ENCODE peak calls at places on chromosomes 12 and 14, in ten cellular contexts. One of them, this sample, is unnamed.
A peak's percentile ranks its signal among the peaks of the same experiment; 100 is the strongest.

GRCh38 chr12:90129369-90130030 is 420.9 kb upstream of the ATP2B1 start:
- DNase-seq in stimulated activated CD8-positive, alpha-beta memory T cell treated with anti-CD3 and anti-CD28 coated beads, Interleukin-15, amount 100 ng/mL, for 1 hour: no peak
- DNase-seq in stimulated activated CD4-positive, alpha-beta T cell treated with anti-CD3 and anti-CD28 coated beads, Interleukin-1b, Interleukin-23, amount 100 ng/mL, for 24 hours: no peak
- DNase-seq in activated CD4-positive, alpha-beta T cell treated with anti-CD3 and anti-CD28 coated beads, Interleukin-2, amount 50 U/mL, for 1 hour: no peak
- DNase-seq in HTR-8/SVneo: no peak
- DNase-seq in amniotic stem cell: no peak
- DNase-seq in fibroblast of gingiva: no peak
- DNase-seq in AML-193: no peak
- DNase-seq in B cell: no peak
- DNase-seq in GM04504: no peak
- DNase-seq in this sample: no peak

GRCh38 chr12:123478762-123479161 is 20.8 kb downstream of the SNRNP35 start:
- DNase-seq in amniotic stem cell: no peak
- DNase-seq in B cell: no peak
- DNase-seq in GM04504: no peak
- DNase-seq in HTR-8/SVneo: no peak
- DNase-seq in fibroblast of gingiva: peak; percentile 45
- DNase-seq in activated CD4-positive, alpha-beta T cell treated with anti-CD3 and anti-CD28 coated beads, Interleukin-2, amount 50 U/mL, for 1 hour: no peak
- DNase-seq in stimulated activated CD8-positive, alpha-beta memory T cell treated with anti-CD3 and anti-CD28 coated beads, Interleukin-15, amount 100 ng/mL, for 1 hour: no peak
- DNase-seq in stimulated activated CD4-positive, alpha-beta T cell treated with anti-CD3 and anti-CD28 coated beads, Interleukin-1b, Interleukin-23, amount 100 ng/mL, for 24 hours: no peak
- DNase-seq in AML-193: no peak
- DNase-seq in this sample: no peak

GRCh38 chr12:4402996-4403395 is 23.5 kb upstream of the FGF23 start:
- DNase-seq in GM04504: no peak
- DNase-seq in HTR-8/SVneo: no peak
- DNase-seq in activated CD4-positive, alpha-beta T cell treated with anti-CD3 and anti-CD28 coated beads, Interleukin-2, amount 50 U/mL, for 1 hour: no peak
- DNase-seq in amniotic stem cell: no peak
- DNase-seq in stimulated activated CD8-positive, alpha-beta memory T cell treated with anti-CD3 and anti-CD28 coated beads, Interleukin-15, amount 100 ng/mL, for 1 hour: no peak
- DNase-seq in AML-193: no peak
- DNase-seq in B cell: no peak
- DNase-seq in stimulated activated CD4-positive, alpha-beta T cell treated with anti-CD3 and anti-CD28 coated beads, Interleukin-1b, Interleukin-23, amount 100 ng/mL, for 24 hours: no peak
- DNase-seq in fibroblast of gingiva: no peak
- DNase-seq in this sample: no peak

GRCh38 chr12:109739747-109740693 is 26.4 kb downstream of the FAM222A start:
- DNase-seq in AML-193: no peak
- DNase-seq in stimulated activated CD8-positive, alpha-beta memory T cell treated with anti-CD3 and anti-CD28 coated beads, Interleukin-15, amount 100 ng/mL, for 1 hour: no peak
- DNase-seq in amniotic stem cell: no peak
- DNase-seq in B cell: peak; percentile 38
- DNase-seq in stimulated activated CD4-positive, alpha-beta T cell treated with anti-CD3 and anti-CD28 coated beads, Interleukin-1b, Interleukin-23, amount 100 ng/mL, for 24 hours: no peak
- DNase-seq in activated CD4-positive, alpha-beta T cell treated with anti-CD3 and anti-CD28 coated beads, Interleukin-2, amount 50 U/mL, for 1 hour: no peak
- DNase-seq in GM04504: no peak
- DNase-seq in HTR-8/SVneo: no peak
- DNase-seq in fibroblast of gingiva: no peak
- DNase-seq in this sample: no peak

GRCh38 chr12:19130224-19131019 is 889 bp downstream of the PLEKHA5 start:
- DNase-seq in amniotic stem cell: no peak
- DNase-seq in stimulated activated CD4-positive, alpha-beta T cell treated with anti-CD3 and anti-CD28 coated beads, Interleukin-1b, Interleukin-23, amount 100 ng/mL, for 24 hours: no peak
- DNase-seq in stimulated activated CD8-positive, alpha-beta memory T cell treated with anti-CD3 and anti-CD28 coated beads, Interleukin-15, amount 100 ng/mL, for 1 hour: no peak
- DNase-seq in HTR-8/SVneo: peak; percentile 25
- DNase-seq in activated CD4-positive, alpha-beta T cell treated with anti-CD3 and anti-CD28 coated beads, Interleukin-2, amount 50 U/mL, for 1 hour: peak; percentile 1
- DNase-seq in AML-193: no peak
- DNase-seq in fibroblast of gingiva: no peak
- DNase-seq in GM04504: no peak
- DNase-seq in B cell: no peak
- DNase-seq in this sample: no peak

GRCh38 chr14:50875359-50876090 is 3.7 kb downstream of the ABHD12B start:
- DNase-seq in activated CD4-positive, alpha-beta T cell treated with anti-CD3 and anti-CD28 coated beads, Interleukin-2, amount 50 U/mL, for 1 hour: peak; percentile 45
- DNase-seq in fibroblast of gingiva: no peak
- DNase-seq in GM04504: peak; percentile 1
- DNase-seq in B cell: peak; percentile 68
- DNase-seq in AML-193: no peak
- DNase-seq in HTR-8/SVneo: no peak
- DNase-seq in amniotic stem cell: no peak
- DNase-seq in stimulated activated CD8-positive, alpha-beta memory T cell treated with anti-CD3 and anti-CD28 coated beads, Interleukin-15, amount 100 ng/mL, for 1 hour: no peak
- DNase-seq in stimulated activated CD4-positive, alpha-beta T cell treated with anti-CD3 and anti-CD28 coated beads, Interleukin-1b, Interleukin-23, amount 100 ng/mL, for 24 hours: peak; percentile 25
- DNase-seq in this sample: peak; percentile 32

GRCh38 chr12:57887631-57888406 is 41.3 kb upstream of the CTDSP2 start:
- DNase-seq in AML-193: no peak
- DNase-seq in B cell: no peak
- DNase-seq in stimulated activated CD4-positive, alpha-beta T cell treated with anti-CD3 and anti-CD28 coated beads, Interleukin-1b, Interleukin-23, amount 100 ng/mL, for 24 hours: no peak
- DNase-seq in amniotic stem cell: no peak
- DNase-seq in fibroblast of gingiva: peak; percentile 42
- DNase-seq in HTR-8/SVneo: no peak
- DNase-seq in stimulated activated CD8-positive, alpha-beta memory T cell treated with anti-CD3 and anti-CD28 coated beads, Interleukin-15, amount 100 ng/mL, for 1 hour: no peak
- DNase-seq in activated CD4-positive, alpha-beta T cell treated with anti-CD3 and anti-CD28 coated beads, Interleukin-2, amount 50 U/mL, for 1 hour: no peak
- DNase-seq in GM04504: no peak
- DNase-seq in this sample: no peak

GRCh38 chr12:6700646-6701051 is at the start of gene PIANP:
- DNase-seq in HTR-8/SVneo: peak; percentile 67
- DNase-seq in stimulated activated CD8-positive, alpha-beta memory T cell treated with anti-CD3 and anti-CD28 coated beads, Interleukin-15, amount 100 ng/mL, for 1 hour: no peak
- DNase-seq in fibroblast of gingiva: no peak
- DNase-seq in activated CD4-positive, alpha-beta T cell treated with anti-CD3 and anti-CD28 coated beads, Interleukin-2, amount 50 U/mL, for 1 hour: peak; percentile 58
- DNase-seq in GM04504: no peak
- DNase-seq in AML-193: no peak
- DNase-seq in amniotic stem cell: peak; percentile 42
- DNase-seq in B cell: no peak
- DNase-seq in stimulated activated CD4-positive, alpha-beta T cell treated with anti-CD3 and anti-CD28 coated beads, Interleukin-1b, Interleukin-23, amount 100 ng/mL, for 24 hours: peak; percentile 21
- DNase-seq in this sample: no peak

GRCh38 chr14:69901113-69901951 is 22.1 kb downstream of the SMOC1 start:
- DNase-seq in stimulated activated CD8-positive, alpha-beta memory T cell treated with anti-CD3 and anti-CD28 coated beads, Interleukin-15, amount 100 ng/mL, for 1 hour: no peak
- DNase-seq in HTR-8/SVneo: no peak
- DNase-seq in B cell: no peak
- DNase-seq in stimulated activated CD4-positive, alpha-beta T cell treated with anti-CD3 and anti-CD28 coated beads, Interleukin-1b, Interleukin-23, amount 100 ng/mL, for 24 hours: no peak
- DNase-seq in activated CD4-positive, alpha-beta T cell treated with anti-CD3 and anti-CD28 coated beads, Interleukin-2, amount 50 U/mL, for 1 hour: no peak
- DNase-seq in amniotic stem cell: no peak
- DNase-seq in AML-193: no peak
- DNase-seq in fibroblast of gingiva: peak; percentile 89
- DNase-seq in GM04504: no peak
- DNase-seq in this sample: no peak

GRCh38 chr12:71509705-71510104 is 70.1 kb downstream of the LGR5 start:
- DNase-seq in amniotic stem cell: no peak
- DNase-seq in B cell: no peak
- DNase-seq in stimulated activated CD8-positive, alpha-beta memory T cell treated with anti-CD3 and anti-CD28 coated beads, Interleukin-15, amount 100 ng/mL, for 1 hour: no peak
- DNase-seq in stimulated activated CD4-positive, alpha-beta T cell treated with anti-CD3 and anti-CD28 coated beads, Interleukin-1b, Interleukin-23, amount 100 ng/mL, for 24 hours: no peak
- DNase-seq in AML-193: no peak
- DNase-seq in GM04504: no peak
- DNase-seq in activated CD4-positive, alpha-beta T cell treated with anti-CD3 and anti-CD28 coated beads, Interleukin-2, amount 50 U/mL, for 1 hour: no peak
- DNase-seq in fibroblast of gingiva: no peak
- DNase-seq in HTR-8/SVneo: no peak
- DNase-seq in this sample: no peak

GRCh38 chr14:71731096-71731495 is 201.1 kb upstream of the RGS6 start:
- DNase-seq in fibroblast of gingiva: no peak
- DNase-seq in stimulated activated CD4-positive, alpha-beta T cell treated with anti-CD3 and anti-CD28 coated beads, Interleukin-1b, Interleukin-23, amount 100 ng/mL, for 24 hours: no peak
- DNase-seq in GM04504: no peak
- DNase-seq in stimulated activated CD8-positive, alpha-beta memory T cell treated with anti-CD3 and anti-CD28 coated beads, Interleukin-15, amount 100 ng/mL, for 1 hour: no peak
- DNase-seq in AML-193: no peak
- DNase-seq in HTR-8/SVneo: no peak
- DNase-seq in activated CD4-positive, alpha-beta T cell treated with anti-CD3 and anti-CD28 coated beads, Interleukin-2, amount 50 U/mL, for 1 hour: no peak
- DNase-seq in B cell: no peak
- DNase-seq in amniotic stem cell: no peak
- DNase-seq in this sample: no peak

GRCh38 chr12:94203796-94204195 is 55.4 kb downstream of the PLXNC1 start:
- DNase-seq in stimulated activated CD4-positive, alpha-beta T cell treated with anti-CD3 and anti-CD28 coated beads, Interleukin-1b, Interleukin-23, amount 100 ng/mL, for 24 hours: no peak
- DNase-seq in AML-193: no peak
- DNase-seq in HTR-8/SVneo: no peak
- DNase-seq in B cell: no peak
- DNase-seq in stimulated activated CD8-positive, alpha-beta memory T cell treated with anti-CD3 and anti-CD28 coated beads, Interleukin-15, amount 100 ng/mL, for 1 hour: no peak
- DNase-seq in fibroblast of gingiva: no peak
- DNase-seq in activated CD4-positive, alpha-beta T cell treated with anti-CD3 and anti-CD28 coated beads, Interleukin-2, amount 50 U/mL, for 1 hour: no peak
- DNase-seq in GM04504: no peak
- DNase-seq in amniotic stem cell: no peak
- DNase-seq in this sample: no peak

GRCh38 chr12:67377021-67377420 is 107.9 kb downstream of the CAND1 start:
- DNase-seq in amniotic stem cell: no peak
- DNase-seq in stimulated activated CD8-positive, alpha-beta memory T cell treated with anti-CD3 and anti-CD28 coated beads, Interleukin-15, amount 100 ng/mL, for 1 hour: no peak
- DNase-seq in B cell: no peak
- DNase-seq in fibroblast of gingiva: no peak
- DNase-seq in AML-193: no peak
- DNase-seq in HTR-8/SVneo: no peak
- DNase-seq in activated CD4-positive, alpha-beta T cell treated with anti-CD3 and anti-CD28 coated beads, Interleukin-2, amount 50 U/mL, for 1 hour: no peak
- DNase-seq in stimulated activated CD4-positive, alpha-beta T cell treated with anti-CD3 and anti-CD28 coated beads, Interleukin-1b, Interleukin-23, amount 100 ng/mL, for 24 hours: no peak
- DNase-seq in GM04504: no peak
- DNase-seq in this sample: no peak

GRCh38 chr12:56157201-56158028 is 744 bp upstream of the MYL6 start:
- DNase-seq in fibroblast of gingiva: peak; percentile 85
- DNase-seq in GM04504: peak; percentile 71
- DNase-seq in stimulated activated CD4-positive, alpha-beta T cell treated with anti-CD3 and anti-CD28 coated beads, Interleukin-1b, Interleukin-23, amount 100 ng/mL, for 24 hours: peak; percentile 36
- DNase-seq in activated CD4-positive, alpha-beta T cell treated with anti-CD3 and anti-CD28 coated beads, Interleukin-2, amount 50 U/mL, for 1 hour: peak; percentile 48
- DNase-seq in B cell: peak; percentile 77
- DNase-seq in stimulated activated CD8-positive, alpha-beta memory T cell treated with anti-CD3 and anti-CD28 coated beads, Interleukin-15, amount 100 ng/mL, for 1 hour: peak; percentile 40
- DNase-seq in HTR-8/SVneo: peak; percentile 74
- DNase-seq in amniotic stem cell: peak; percentile 69
- DNase-seq in AML-193: peak; percentile 80
- DNase-seq in this sample: peak; percentile 58

GRCh38 chr14:64114166-64114565 is 180.0 kb downstream of the ESR2 start:
- DNase-seq in AML-193: no peak
- DNase-seq in activated CD4-positive, alpha-beta T cell treated with anti-CD3 and anti-CD28 coated beads, Interleukin-2, amount 50 U/mL, for 1 hour: no peak
- DNase-seq in stimulated activated CD4-positive, alpha-beta T cell treated with anti-CD3 and anti-CD28 coated beads, Interleukin-1b, Interleukin-23, amount 100 ng/mL, for 24 hours: no peak
- DNase-seq in fibroblast of gingiva: no peak
- DNase-seq in B cell: no peak
- DNase-seq in HTR-8/SVneo: no peak
- DNase-seq in GM04504: no peak
- DNase-seq in stimulated activated CD8-positive, alpha-beta memory T cell treated with anti-CD3 and anti-CD28 coated beads, Interleukin-15, amount 100 ng/mL, for 1 hour: no peak
- DNase-seq in amniotic stem cell: no peak
- DNase-seq in this sample: no peak

GRCh38 chr14:69072584-69072983 is 80.3 kb downstream of the DCAF5 start:
- DNase-seq in AML-193: no peak
- DNase-seq in activated CD4-positive, alpha-beta T cell treated with anti-CD3 and anti-CD28 coated beads, Interleukin-2, amount 50 U/mL, for 1 hour: no peak
- DNase-seq in fibroblast of gingiva: no peak
- DNase-seq in HTR-8/SVneo: no peak
- DNase-seq in stimulated activated CD8-positive, alpha-beta memory T cell treated with anti-CD3 and anti-CD28 coated beads, Interleukin-15, amount 100 ng/mL, for 1 hour: no peak
- DNase-seq in B cell: no peak
- DNase-seq in stimulated activated CD4-positive, alpha-beta T cell treated with anti-CD3 and anti-CD28 coated beads, Interleukin-1b, Interleukin-23, amount 100 ng/mL, for 24 hours: no peak
- DNase-seq in GM04504: no peak
- DNase-seq in amniotic stem cell: no peak
- DNase-seq in this sample: no peak

GRCh38 chr12:46555379-46555778 is 182.8 kb upstream of the SLC38A2 start:
- DNase-seq in activated CD4-positive, alpha-beta T cell treated with anti-CD3 and anti-CD28 coated beads, Interleukin-2, amount 50 U/mL, for 1 hour: no peak
- DNase-seq in amniotic stem cell: no peak
- DNase-seq in stimulated activated CD4-positive, alpha-beta T cell treated with anti-CD3 and anti-CD28 coated beads, Interleukin-1b, Interleukin-23, amount 100 ng/mL, for 24 hours: no peak
- DNase-seq in AML-193: no peak
- DNase-seq in fibroblast of gingiva: peak; percentile 86
- DNase-seq in stimulated activated CD8-positive, alpha-beta memory T cell treated with anti-CD3 and anti-CD28 coated beads, Interleukin-15, amount 100 ng/mL, for 1 hour: no peak
- DNase-seq in HTR-8/SVneo: no peak
- DNase-seq in GM04504: peak; percentile 78
- DNase-seq in B cell: no peak
- DNase-seq in this sample: no peak

GRCh38 chr12:63276537-63277365 is 125.8 kb upstream of the AVPR1A start:
- DNase-seq in stimulated activated CD4-positive, alpha-beta T cell treated with anti-CD3 and anti-CD28 coated beads, Interleukin-1b, Interleukin-23, amount 100 ng/mL, for 24 hours: no peak
- DNase-seq in HTR-8/SVneo: peak; percentile 10
- DNase-seq in fibroblast of gingiva: peak; percentile 13
- DNase-seq in activated CD4-positive, alpha-beta T cell treated with anti-CD3 and anti-CD28 coated beads, Interleukin-2, amount 50 U/mL, for 1 hour: no peak
- DNase-seq in stimulated activated CD8-positive, alpha-beta memory T cell treated with anti-CD3 and anti-CD28 coated beads, Interleukin-15, amount 100 ng/mL, for 1 hour: no peak
- DNase-seq in B cell: no peak
- DNase-seq in AML-193: peak; percentile 16
- DNase-seq in GM04504: no peak
- DNase-seq in amniotic stem cell: no peak
- DNase-seq in this sample: no peak

GRCh38 chr12:14931791-14932560 is 6.4 kb downstream of the ERP27 start:
- DNase-seq in fibroblast of gingiva: no peak
- DNase-seq in AML-193: no peak
- DNase-seq in amniotic stem cell: no peak
- DNase-seq in B cell: no peak
- DNase-seq in HTR-8/SVneo: no peak
- DNase-seq in stimulated activated CD8-positive, alpha-beta memory T cell treated with anti-CD3 and anti-CD28 coated beads, Interleukin-15, amount 100 ng/mL, for 1 hour: no peak
- DNase-seq in stimulated activated CD4-positive, alpha-beta T cell treated with anti-CD3 and anti-CD28 coated beads, Interleukin-1b, Interleukin-23, amount 100 ng/mL, for 24 hours: no peak
- DNase-seq in activated CD4-positive, alpha-beta T cell treated with anti-CD3 and anti-CD28 coated beads, Interleukin-2, amount 50 U/mL, for 1 hour: no peak
- DNase-seq in GM04504: no peak
- DNase-seq in this sample: no peak

GRCh38 chr12:52836491-52837175 is 2.5 kb upstream of the KRT79 start:
- DNase-seq in GM04504: no peak
- DNase-seq in B cell: no peak
- DNase-seq in activated CD4-positive, alpha-beta T cell treated with anti-CD3 and anti-CD28 coated beads, Interleukin-2, amount 50 U/mL, for 1 hour: no peak
- DNase-seq in HTR-8/SVneo: no peak
- DNase-seq in stimulated activated CD8-positive, alpha-beta memory T cell treated with anti-CD3 and anti-CD28 coated beads, Interleukin-15, amount 100 ng/mL, for 1 hour: no peak
- DNase-seq in AML-193: no peak
- DNase-seq in amniotic stem cell: no peak
- DNase-seq in stimulated activated CD4-positive, alpha-beta T cell treated with anti-CD3 and anti-CD28 coated beads, Interleukin-1b, Interleukin-23, amount 100 ng/mL, for 24 hours: no peak
- DNase-seq in fibroblast of gingiva: no peak
- DNase-seq in this sample: no peak

This sample was measured in GM18507.